ENCODE peak calls at places on chromosomes 12 and 14, in nine cellular contexts. One of them, this sample, is unnamed.

GRCh38 chr14:103692871-103693270 is 22.4 kb downstream of the XRCC3 start:
- DNase-seq in foreskin fibroblast: no peak
- DNase-seq in right atrium auricular region: no peak
- DNase-seq in brain microvascular endothelial cell: no peak
- DNase-seq in WERI-Rb-1: no peak
- DNase-seq in heart right ventricle: no peak
- DNase-seq in neural progenitor cell: no peak
- DNase-seq in body of pancreas: no peak
- DNase-seq in AG09309: no peak
- DNase-seq in this sample: no peak

GRCh38 chr12:94265521-94265920 is 117.1 kb downstream of the PLXNC1 start:
- DNase-seq in foreskin fibroblast: no peak
- DNase-seq in right atrium auricular region: no peak
- DNase-seq in brain microvascular endothelial cell: no peak
- DNase-seq in WERI-Rb-1: no peak
- DNase-seq in heart right ventricle: no peak
- DNase-seq in neural progenitor cell: no peak
- DNase-seq in body of pancreas: no peak
- DNase-seq in AG09309: no peak
- DNase-seq in this sample: no peak

GRCh38 chr12:11813422-11813813 is 163.9 kb downstream of the ETV6 start:
- DNase-seq in foreskin fibroblast: no peak
- DNase-seq in right atrium auricular region: no peak
- DNase-seq in brain microvascular endothelial cell: no peak
- DNase-seq in WERI-Rb-1: no peak
- DNase-seq in heart right ventricle: no peak
- DNase-seq in neural progenitor cell: peak
- DNase-seq in body of pancreas: no peak
- DNase-seq in AG09309: no peak
- DNase-seq in this sample: no peak

GRCh38 chr14:52949711-52950409 is 990 bp downstream of the FERMT2 start:
- DNase-seq in foreskin fibroblast: no peak
- DNase-seq in right atrium auricular region: no peak
- DNase-seq in brain microvascular endothelial cell: peak
- DNase-seq in WERI-Rb-1: no peak
- DNase-seq in heart right ventricle: no peak
- DNase-seq in neural progenitor cell: peak
- DNase-seq in body of pancreas: no peak
- DNase-seq in AG09309: peak
- DNase-seq in this sample: no peak

GRCh38 chr14:65279958-65280357 is 132.6 kb upstream of the FUT8 start:
- DNase-seq in foreskin fibroblast: no peak
- DNase-seq in right atrium auricular region: no peak
- DNase-seq in brain microvascular endothelial cell: no peak
- DNase-seq in WERI-Rb-1: no peak
- DNase-seq in heart right ventricle: no peak
- DNase-seq in neural progenitor cell: no peak
- DNase-seq in body of pancreas: no peak
- DNase-seq in AG09309: no peak
- DNase-seq in this sample: no peak

GRCh38 chr12:12951504-12951903 is 466 bp downstream of the GPRC5D start:
- DNase-seq in foreskin fibroblast: no peak
- DNase-seq in right atrium auricular region: no peak
- DNase-seq in brain microvascular endothelial cell: no peak
- DNase-seq in WERI-Rb-1: no peak
- DNase-seq in heart right ventricle: no peak
- DNase-seq in neural progenitor cell: no peak
- DNase-seq in body of pancreas: no peak
- DNase-seq in AG09309: no peak
- DNase-seq in this sample: no peak

GRCh38 chr14:100263141-100263540 is 24.2 kb downstream of the YY1 start:
- DNase-seq in foreskin fibroblast: no peak
- DNase-seq in right atrium auricular region: no peak
- DNase-seq in brain microvascular endothelial cell: no peak
- DNase-seq in WERI-Rb-1: no peak
- DNase-seq in heart right ventricle: no peak
- DNase-seq in neural progenitor cell: no peak
- DNase-seq in body of pancreas: no peak
- DNase-seq in AG09309: no peak
- DNase-seq in this sample: no peak

GRCh38 chr12:132597333-132598283 is 12.8 kb downstream of the LRCOL1 start:
- DNase-seq in foreskin fibroblast: peak
- DNase-seq in right atrium auricular region: no peak
- DNase-seq in brain microvascular endothelial cell: peak
- DNase-seq in WERI-Rb-1: peak
- DNase-seq in heart right ventricle: peak
- DNase-seq in neural progenitor cell: peak
- DNase-seq in body of pancreas: no peak
- DNase-seq in AG09309: no peak
- DNase-seq in this sample: no peak

GRCh38 chr12:41277019-41277770 is 89.1 kb downstream of the PDZRN4 start:
- DNase-seq in foreskin fibroblast: peak
- DNase-seq in right atrium auricular region: no peak
- DNase-seq in brain microvascular endothelial cell: peak
- DNase-seq in WERI-Rb-1: peak
- DNase-seq in heart right ventricle: no peak
- DNase-seq in neural progenitor cell: peak
- DNase-seq in body of pancreas: no peak
- DNase-seq in AG09309: peak
- DNase-seq in this sample: no peak

GRCh38 chr12:58283553-58283952 is 342.2 kb downstream of the ATP23 start:
- DNase-seq in foreskin fibroblast: no peak
- DNase-seq in right atrium auricular region: no peak
- DNase-seq in brain microvascular endothelial cell: no peak
- DNase-seq in WERI-Rb-1: no peak
- DNase-seq in heart right ventricle: no peak
- DNase-seq in neural progenitor cell: no peak
- DNase-seq in body of pancreas: no peak
- DNase-seq in AG09309: no peak
- DNase-seq in this sample: no peak

GRCh38 chr12:69947123-69947522 is 122.1 kb downstream of the MYRFL start:
- DNase-seq in foreskin fibroblast: no peak
- DNase-seq in right atrium auricular region: no peak
- DNase-seq in brain microvascular endothelial cell: no peak
- DNase-seq in WERI-Rb-1: no peak
- DNase-seq in heart right ventricle: no peak
- DNase-seq in neural progenitor cell: no peak
- DNase-seq in body of pancreas: no peak
- DNase-seq in AG09309: no peak
- DNase-seq in this sample: no peak

GRCh38 chr14:30921305-30921704 is 46.9 kb downstream of the COCH start:
- DNase-seq in foreskin fibroblast: peak
- DNase-seq in right atrium auricular region: no peak
- DNase-seq in brain microvascular endothelial cell: no peak
- DNase-seq in WERI-Rb-1: no peak
- DNase-seq in heart right ventricle: no peak
- DNase-seq in neural progenitor cell: no peak
- DNase-seq in body of pancreas: no peak
- DNase-seq in AG09309: no peak
- DNase-seq in this sample: no peak

GRCh38 chr12:62931481-62931880 is 3.5 kb downstream of the PPM1H start:
- DNase-seq in foreskin fibroblast: no peak
- DNase-seq in right atrium auricular region: no peak
- DNase-seq in brain microvascular endothelial cell: no peak
- DNase-seq in WERI-Rb-1: no peak
- DNase-seq in heart right ventricle: no peak
- DNase-seq in neural progenitor cell: no peak
- DNase-seq in body of pancreas: no peak
- DNase-seq in AG09309: no peak
- DNase-seq in this sample: no peak

GRCh38 chr12:62928632-62929031 is 6.3 kb downstream of the PPM1H start:
- DNase-seq in foreskin fibroblast: no peak
- DNase-seq in right atrium auricular region: no peak
- DNase-seq in brain microvascular endothelial cell: no peak
- DNase-seq in WERI-Rb-1: no peak
- DNase-seq in heart right ventricle: no peak
- DNase-seq in neural progenitor cell: no peak
- DNase-seq in body of pancreas: no peak
- DNase-seq in AG09309: no peak
- DNase-seq in this sample: no peak

GRCh38 chr12:62933871-62934798 is 815 bp downstream of the PPM1H start:
- DNase-seq in foreskin fibroblast: no peak
- DNase-seq in right atrium auricular region: peak
- DNase-seq in brain microvascular endothelial cell: peak
- DNase-seq in WERI-Rb-1: peak
- DNase-seq in heart right ventricle: peak
- DNase-seq in neural progenitor cell: peak
- DNase-seq in body of pancreas: peak
- DNase-seq in AG09309: no peak
- DNase-seq in this sample: no peak

GRCh38 chr12:62933220-62933870 is 1.6 kb downstream of the PPM1H start:
- DNase-seq in foreskin fibroblast: no peak
- DNase-seq in right atrium auricular region: no peak
- DNase-seq in brain microvascular endothelial cell: no peak
- DNase-seq in WERI-Rb-1: peak
- DNase-seq in heart right ventricle: peak
- DNase-seq in neural progenitor cell: peak
- DNase-seq in body of pancreas: peak
- DNase-seq in AG09309: no peak
- DNase-seq in this sample: no peak

DNA sequence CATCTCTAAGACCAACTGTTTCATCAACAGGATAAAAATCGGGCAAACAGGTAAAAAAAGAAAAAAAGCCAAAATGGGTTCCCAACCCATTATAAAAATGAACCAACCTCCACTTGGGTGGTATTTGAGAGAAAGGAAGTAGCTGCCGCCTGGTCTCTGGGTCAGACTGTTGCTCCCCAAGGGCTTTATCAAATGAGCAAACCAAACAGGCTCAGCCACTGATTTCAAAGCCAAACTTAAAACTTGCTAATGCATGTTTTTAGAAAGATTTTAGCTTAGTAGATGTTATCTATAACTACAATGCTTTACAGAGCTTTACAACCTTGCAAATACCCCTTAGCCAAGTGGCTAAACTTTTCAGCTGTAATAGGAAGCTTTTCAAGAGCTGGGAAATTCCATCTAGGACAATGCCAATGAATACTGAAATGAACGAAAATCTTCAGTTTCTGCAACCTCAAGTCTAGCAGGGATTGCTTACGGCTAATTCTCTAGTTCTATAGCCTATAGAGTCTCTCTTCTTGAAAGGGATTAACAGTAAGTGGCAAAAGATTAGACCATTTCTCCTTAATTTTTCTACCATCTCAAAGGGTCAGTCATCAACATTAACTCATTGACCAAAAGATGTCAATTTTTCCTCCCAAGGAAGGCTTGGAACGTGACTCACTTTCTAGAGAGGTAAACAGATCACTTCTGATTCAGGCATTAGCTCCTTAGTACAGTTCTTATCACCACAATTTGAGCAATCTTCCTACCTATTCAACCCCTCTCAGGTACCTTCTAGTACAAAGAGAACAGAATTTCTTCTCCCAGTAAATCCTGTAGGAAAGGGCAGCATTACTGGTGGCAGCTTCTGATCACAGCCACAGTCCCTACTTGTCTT is 4.2 kb downstream of the PPM1H start:
- DNase-seq in foreskin fibroblast: no peak
- DNase-seq in right atrium auricular region: no peak
- DNase-seq in brain microvascular endothelial cell: no peak
- DNase-seq in WERI-Rb-1: no peak
- DNase-seq in heart right ventricle: no peak
- DNase-seq in neural progenitor cell: no peak
- DNase-seq in body of pancreas: no peak
- DNase-seq in AG09309: no peak
- DNase-seq in this sample: no peak
- H3K4me3 ChIP-seq in foreskin fibroblast: no peak
- H3K4me3 ChIP-seq in right atrium auricular region: no peak
- H3K4me3 ChIP-seq in brain microvascular endothelial cell: no peak
- H3K4me3 ChIP-seq in WERI-Rb-1: no peak
- H3K4me3 ChIP-seq in heart right ventricle: no peak
- H3K4me3 ChIP-seq in neural progenitor cell: no peak
- H3K4me3 ChIP-seq in body of pancreas: no peak
- H3K4me3 ChIP-seq in AG09309: no peak
- H3K4me3 ChIP-seq in this sample: no peak

GRCh38 chr12:80622271-80622670 is 85.2 kb upstream of the MYF6 start:
- DNase-seq in foreskin fibroblast: no peak
- DNase-seq in right atrium auricular region: no peak
- DNase-seq in brain microvascular endothelial cell: no peak
- DNase-seq in WERI-Rb-1: no peak
- DNase-seq in heart right ventricle: no peak
- DNase-seq in neural progenitor cell: peak
- DNase-seq in body of pancreas: no peak
- DNase-seq in AG09309: no peak
- DNase-seq in this sample: no peak
- TF ChIP-seq CTCF in foreskin fibroblast: no peak
- TF ChIP-seq CTCF in right atrium auricular region: no peak
- TF ChIP-seq CTCF in brain microvascular endothelial cell: peak
- TF ChIP-seq CTCF in WERI-Rb-1: no peak
- TF ChIP-seq CTCF in heart right ventricle: no peak
- TF ChIP-seq CTCF in neural progenitor cell: peak
- TF ChIP-seq CTCF in body of pancreas: no peak
- TF ChIP-seq CTCF in AG09309: peak
- TF ChIP-seq CTCF in this sample: peak

DNA sequence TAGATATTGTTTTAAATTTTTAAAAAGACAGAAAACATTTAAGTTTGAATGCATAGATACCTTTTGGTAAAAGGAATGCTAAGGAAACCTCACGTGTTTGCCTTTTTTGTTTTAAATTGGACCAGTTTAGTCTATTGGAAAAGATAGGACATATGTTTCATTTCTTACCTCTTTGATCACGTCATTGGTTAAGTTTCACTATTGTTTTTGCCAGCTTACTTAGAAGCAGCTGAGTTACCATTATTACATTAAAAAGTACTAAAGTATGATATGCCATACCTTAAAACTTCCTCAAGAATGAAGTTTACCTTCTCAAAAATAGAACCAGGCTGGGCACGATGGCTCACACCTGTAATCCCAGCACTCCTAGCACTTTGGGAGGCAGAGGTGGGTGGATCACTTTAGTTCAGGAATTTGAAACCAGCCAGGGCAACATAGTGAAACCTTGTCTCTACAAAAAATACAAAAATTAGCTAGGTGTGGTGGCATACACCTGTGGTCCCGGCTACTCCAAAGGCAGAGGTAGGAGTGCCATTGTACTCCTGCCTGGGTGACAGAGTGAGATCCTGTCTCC is 54.4 kb downstream of the SRGAP1 start:
- DNase-seq in foreskin fibroblast: no peak
- DNase-seq in right atrium auricular region: no peak
- DNase-seq in brain microvascular endothelial cell: no peak
- DNase-seq in WERI-Rb-1: no peak
- DNase-seq in heart right ventricle: no peak
- DNase-seq in neural progenitor cell: no peak
- DNase-seq in body of pancreas: peak
- DNase-seq in AG09309: no peak
- DNase-seq in this sample: no peak
- H3K4me3 ChIP-seq in foreskin fibroblast: no peak
- H3K4me3 ChIP-seq in right atrium auricular region: no peak
- H3K4me3 ChIP-seq in brain microvascular endothelial cell: no peak
- H3K4me3 ChIP-seq in WERI-Rb-1: no peak
- H3K4me3 ChIP-seq in heart right ventricle: no peak
- H3K4me3 ChIP-seq in neural progenitor cell: no peak
- H3K4me3 ChIP-seq in body of pancreas: no peak
- H3K4me3 ChIP-seq in AG09309: no peak
- H3K4me3 ChIP-seq in this sample: peak

DNA sequence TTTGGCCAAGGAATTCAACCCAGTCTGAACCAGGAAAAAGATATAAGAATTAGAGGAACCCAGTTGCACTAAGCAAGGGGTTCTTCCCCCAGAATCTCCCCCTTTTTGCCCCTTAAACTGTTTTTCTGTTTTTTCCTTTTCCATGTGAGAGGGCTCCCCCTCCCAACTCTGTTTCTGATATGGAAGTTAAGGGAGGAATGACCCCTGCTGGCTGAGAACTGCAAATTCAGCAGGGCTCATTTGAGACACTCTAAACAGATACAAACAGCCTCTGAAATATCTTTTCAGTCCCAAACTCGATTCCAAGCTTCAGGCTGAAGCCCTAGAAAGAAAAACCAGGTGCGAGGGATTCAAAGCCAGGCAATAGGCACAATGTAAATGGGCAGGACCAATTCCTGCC is 132.7 kb downstream of the SLC41A2 start:
- DNase-seq in foreskin fibroblast: peak
- DNase-seq in right atrium auricular region: no peak
- DNase-seq in brain microvascular endothelial cell: peak
- DNase-seq in WERI-Rb-1: no peak
- DNase-seq in heart right ventricle: no peak
- DNase-seq in neural progenitor cell: peak
- DNase-seq in body of pancreas: no peak
- DNase-seq in AG09309: no peak
- DNase-seq in this sample: no peak
- TF ChIP-seq CTCF in foreskin fibroblast: peak
- TF ChIP-seq CTCF in right atrium auricular region: no peak
- TF ChIP-seq CTCF in brain microvascular endothelial cell: peak
- TF ChIP-seq CTCF in WERI-Rb-1: no peak
- TF ChIP-seq CTCF in heart right ventricle: no peak
- TF ChIP-seq CTCF in neural progenitor cell: peak
- TF ChIP-seq CTCF in body of pancreas: no peak
- TF ChIP-seq CTCF in AG09309: peak
- TF ChIP-seq CTCF in this sample: peak